ENCODE peak calls at places on chromosomes 12 and 14, in ten cellular contexts. Z is activated B cell treated with CpG ODN at 0.5 μM for 24 hours; P is heart left ventricle; A is fibroblast of pulmonary artery; J is GM06990; B is HCT116; O is CD4-positive, alpha-beta T cell; V is HFFc6; Q is CD8-positive, alpha-beta T cell; G is fibroblast of the aortic adventitia. N is an unnamed sample.
A peak's percentile ranks its signal among the peaks of the same experiment; 100 is the strongest.

GRCh38 chr12:15151141-15152091 is 69.8 kb downstream of the RERG start:
- DNase-seq in G (peak; percentile 48), Z (no peak), P (no peak), A (peak; percentile 44), J (no peak), O (no peak), V (no peak), B (peak; percentile 6), Q (no peak), N (no peak)

GRCh38 chr12:1443421-1444141 is 150.8 kb downstream of the FBXL14 start:
- DNase-seq in Z (no peak), A (peak; percentile 42), V (peak; percentile 68), G (peak; percentile 89), O (no peak), P (no peak), Q (no peak), J (no peak), B (no peak), N (no peak)

GRCh38 chr12:15796493-15797141 is 7.4 kb upstream of the EPS8 start:
- DNase-seq in O (no peak), Q (no peak), A (no peak), V (no peak), B (peak; percentile 62), Z (no peak), J (no peak), P (no peak), G (no peak), N (no peak)

GRCh38 chr12:50103767-50104321 is at the start of gene GPD1:
- DNase-seq in Z (no peak), A (peak; percentile 38), V (no peak), P (peak; percentile 80), O (no peak), Q (no peak), B (peak; percentile 16), G (peak; percentile 34), J (no peak), N (peak; percentile 58)

GRCh38 chr12:77049767-77050353 is 15.5 kb downstream of the E2F7 start:
- DNase-seq in Z (no peak), Q (no peak), G (peak; percentile 81), O (no peak), B (peak; percentile 63), P (no peak), J (no peak), V (peak; percentile 58), A (peak; percentile 81), N (no peak)

GRCh38 chr12:13208533-13209278 is 12.2 kb downstream of the EMP1 start:
- DNase-seq in V (peak; percentile 50), B (no peak), J (no peak), A (peak; percentile 67), G (peak; percentile 53), Q (no peak), P (no peak), O (no peak), Z (no peak), N (no peak)

GRCh38 chr12:76790564-76791552 is 26.9 kb downstream of the ZDHHC17 start:
- DNase-seq in B (peak; percentile 6), V (peak; percentile 15), P (no peak), O (no peak), A (peak; percentile 37), J (no peak), Z (no peak), G (peak; percentile 51), Q (no peak), N (no peak)

GRCh38 chr12:75890141-75890540 is 141.4 kb downstream of the PHLDA1 start:
- DNase-seq in J (no peak), Z (no peak), P (no peak), V (no peak), B (no peak), G (peak; percentile 64), O (no peak), Q (no peak), A (no peak), N (no peak)

GRCh38 chr14:93744176-93744575 is 44.1 kb downstream of the PRIMA1 start:
- DNase-seq in V (no peak), B (no peak), P (no peak), Z (no peak), Q (no peak), J (no peak), G (no peak), A (no peak), O (no peak), N (no peak)

GRCh38 chr14:21505009-21505553 is 6.1 kb downstream of the METTL3 start:
- DNase-seq in G (no peak), P (no peak), B (no peak), Q (no peak), V (no peak), O (no peak), J (peak; percentile 34), Z (no peak), A (no peak), N (no peak)

GRCh38 chr12:79547735-79548347 is 142.9 kb downstream of the PAWR start:
- DNase-seq in P (no peak), Q (no peak), G (peak; percentile 81), J (no peak), B (peak; percentile 34), V (peak; percentile 75), A (peak; percentile 79), Z (no peak), O (no peak), N (peak; percentile 46)

GRCh38 chr12:44184499-44185206 is 348.8 kb downstream of the TMEM117 start:
- DNase-seq in G (no peak), J (peak; percentile 36), A (no peak), P (no peak), V (no peak), O (no peak), Q (no peak), B (no peak), Z (no peak), N (no peak)

GRCh38 chr14:96962337-96962736 is 165.2 kb downstream of the VRK1 start:
- DNase-seq in A (no peak), V (no peak), O (peak; percentile 28), J (no peak), B (no peak), P (no peak), Q (peak; percentile 21), Z (no peak), G (no peak), N (no peak)

GRCh38 chr14:21965042-21965441 is 291.4 kb upstream of the OR4E1 start:
- DNase-seq in J (no peak), V (no peak), O (peak; percentile 23), Z (no peak), A (no peak), G (no peak), P (no peak), Q (no peak), B (no peak), N (no peak)

GRCh38 chr14:74591899-74592298 is 20.1 kb downstream of the LTBP2 start:
- DNase-seq in V (no peak), G (no peak), B (no peak), P (peak; percentile 25), O (no peak), J (no peak), A (no peak), Z (no peak), Q (no peak), N (no peak)

GRCh38 chr12:96652870-96653269 is 163.5 kb downstream of the CFAP54 start:
- DNase-seq in Z (no peak), G (no peak), P (no peak), B (no peak), V (no peak), J (no peak), A (no peak), Q (no peak), O (no peak), N (no peak)
- TF ChIP-seq CTCF in Z (no peak), G (no peak), P (no peak), B (no peak), V (no peak), J (no peak), A (no peak), Q (no peak), O (no peak), N (no peak)

DNA sequence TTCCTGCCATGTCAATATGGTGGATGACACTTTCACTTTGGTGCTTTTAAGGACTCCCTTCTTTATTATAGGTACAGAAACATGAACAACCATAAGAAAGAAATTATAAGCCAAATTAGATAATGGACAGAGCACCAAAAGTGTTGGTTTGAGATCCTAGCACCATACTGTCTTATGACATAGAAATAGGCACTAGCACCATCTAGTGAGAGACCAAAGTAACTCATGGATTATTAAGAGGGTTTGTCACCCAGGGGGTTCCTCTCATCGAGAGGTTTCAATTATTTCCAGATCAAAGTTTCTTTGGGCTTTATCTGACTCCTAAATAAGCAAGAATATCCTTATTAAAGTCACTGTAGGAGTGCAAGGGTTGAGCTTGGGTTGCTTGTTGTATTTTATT is 153.0 kb upstream of the DIO2 start:
- DNase-seq in G (peak; percentile 51), Q (no peak), A (peak; percentile 61), V (peak; percentile 5), B (no peak), J (no peak), O (no peak), Z (no peak), P (no peak), N (no peak)
- TF ChIP-seq CTCF in G (peak; percentile 45), Q (no peak), A (peak; percentile 57), V (peak; percentile 67), B (peak; percentile 28), J (peak; percentile 37), O (no peak), Z (no peak), P (no peak), N (no peak)

DNA sequence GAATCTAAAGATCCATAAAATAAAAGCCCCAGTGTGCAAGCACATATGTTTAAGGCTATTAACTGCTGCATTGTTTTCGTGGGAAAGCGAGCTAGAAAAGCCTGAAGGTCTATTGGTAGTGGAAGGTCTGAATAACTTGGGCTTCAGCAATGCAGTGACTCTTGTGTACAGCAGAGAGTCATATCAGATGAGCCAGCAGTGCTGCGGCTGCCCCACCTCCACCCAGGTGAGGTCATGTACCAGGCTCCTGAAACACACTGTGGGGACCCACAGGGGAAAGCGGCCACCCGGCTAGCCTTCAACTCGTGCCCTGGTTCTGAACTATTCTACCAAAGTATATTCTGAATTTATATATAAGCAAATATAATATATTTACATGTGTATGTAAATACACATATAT is 12.7 kb upstream of the RAN start:
- DNase-seq in Q (no peak), A (no peak), V (no peak), O (no peak), J (no peak), Z (no peak), G (no peak), P (no peak), B (no peak), N (no peak)
- TF ChIP-seq CTCF in Q (no peak), A (no peak), V (no peak), O (no peak), J (no peak), Z (no peak), G (no peak), P (no peak), B (no peak), N (no peak)

DNA sequence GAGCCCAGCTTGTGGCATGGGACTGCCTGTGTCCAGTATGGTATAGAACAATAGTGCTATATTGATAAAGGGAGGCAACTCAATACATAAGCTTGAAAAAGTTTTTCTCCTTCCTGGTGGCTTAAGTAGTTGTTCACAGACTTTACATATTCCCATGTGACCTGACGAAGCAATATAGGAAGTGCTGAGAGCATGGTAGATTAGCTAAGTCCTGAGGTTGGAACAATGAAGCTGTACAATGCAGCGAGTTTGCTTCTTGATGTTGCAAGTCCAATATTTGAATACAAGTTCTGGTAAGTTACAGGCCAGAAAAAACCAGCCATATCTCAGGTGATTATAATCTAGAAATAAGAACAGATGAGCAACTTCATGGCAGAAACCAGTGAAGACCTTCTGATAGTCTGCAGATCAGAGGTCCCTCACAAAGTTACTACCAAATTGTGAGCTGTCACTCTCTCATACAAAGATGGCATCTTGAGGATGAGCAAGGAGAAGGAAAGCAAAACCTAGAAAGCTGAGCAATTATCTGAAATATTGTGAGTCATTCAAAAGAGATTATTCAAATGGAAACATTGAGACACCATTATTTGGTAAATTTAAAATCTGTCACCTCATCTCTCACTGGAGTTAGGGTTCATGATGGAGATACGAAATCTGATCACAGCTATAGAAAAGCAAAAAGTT is 72.9 kb upstream of the BTG1 start:
- DNase-seq in A (peak; percentile 35), O (no peak), Z (no peak), V (no peak), Q (no peak), G (no peak), P (no peak), J (no peak), B (no peak), N (no peak)
- TF ChIP-seq CTCF in A (no peak), O (no peak), Z (no peak), V (no peak), Q (no peak), G (no peak), P (no peak), J (no peak), B (no peak), N (no peak)